ENCODE peak calls at places on chromosomes 7 and 10, in nine cellular contexts. Q is activated naive CD8-positive, alpha-beta T cell treated with anti-CD3 and anti-CD28 coated beads, Interleukin-2, amount 50 U/mL, for 24 hours; E is kidney; W is fibroblast of mammary gland; Z is NCI-H1417; V is aorta; F is stimulated activated CD4-positive, alpha-beta T cell treated with anti-CD3 and anti-CD28 coated beads, Interleukin-4, amount 100 ng/mL, for 1 hour; J is memory B cell; P is anterior cingulate cortex. R is an unnamed sample.

GRCh38 chr7:148856891-148857290 is 27.2 kb downstream of the EZH2 start:
- DNase-seq in W (peak; percentile 41), F (no peak), E (no peak), V (no peak), Q (no peak), J (no peak), Z (no peak), P (no peak), R (no peak)

GRCh38 chr7:120163449-120163848 is 109.5 kb upstream of the KCND2 start:
- DNase-seq in P (no peak), J (no peak), W (no peak), E (no peak), Q (no peak), Z (no peak), F (no peak), V (no peak), R (no peak)

GRCh38 chr10:88207121-88207546 is 343.7 kb downstream of the PTEN start:
- DNase-seq in W (peak; percentile 10), J (no peak), Z (peak; percentile 78), F (no peak), Q (no peak), V (no peak), E (no peak), P (no peak), R (no peak)

GRCh38 chr10:49080071-49080470 is 35.3 kb downstream of the VSTM4 start:
- DNase-seq in Q (no peak), F (no peak), P (no peak), Z (peak; percentile 49), V (no peak), W (peak; percentile 66), E (no peak), J (no peak), R (no peak)

GRCh38 chr7:22864855-22865606 is 42.4 kb upstream of the TOMM7 start:
- DNase-seq in Q (no peak), V (no peak), P (no peak), Z (no peak), E (no peak), F (no peak), J (no peak), W (peak; percentile 48), R (no peak)

GRCh38 chr10:130631139-130631864 is 495.1 kb downstream of the GLRX3 start:
- DNase-seq in W (no peak), E (no peak), V (peak; percentile 69), Z (no peak), Q (no peak), F (no peak), J (no peak), P (no peak), R (no peak)

GRCh38 chr7:33108591-33108930 is 643 bp downstream of the RP9 start:
- DNase-seq in W (no peak), F (peak; percentile 21), J (no peak), Q (peak; percentile 33), V (no peak), Z (no peak), E (no peak), P (no peak), R (no peak)

GRCh38 chr10:129966831-129967578 is 2.9 kb upstream of the EBF3 start:
- DNase-seq in J (no peak), F (no peak), V (peak; percentile 28), E (no peak), W (no peak), Z (no peak), Q (no peak), P (no peak), R (no peak)

GRCh38 chr7:39027491-39027890 is 49.8 kb downstream of the POU6F2 start:
- DNase-seq in F (no peak), P (no peak), V (no peak), W (no peak), Z (no peak), J (no peak), E (no peak), Q (no peak), R (no peak)

GRCh38 chr7:65477326-65477725 is 103.7 kb downstream of the ZNF92 start:
- DNase-seq in W (peak; percentile 5), Z (peak; percentile 39), J (no peak), E (no peak), P (no peak), V (no peak), Q (no peak), F (no peak), R (no peak)

GRCh38 chr7:145053781-145054180 is 217.9 kb upstream of the TPK1 start:
- DNase-seq in F (no peak), Q (no peak), V (no peak), E (no peak), P (no peak), J (no peak), Z (no peak), W (no peak), R (no peak)

GRCh38 chr7:44213872-44214595 is 13.3 kb downstream of the YKT6 start:
- DNase-seq in Z (peak; percentile 30), E (peak; percentile 49), F (no peak), J (no peak), V (no peak), Q (no peak), P (no peak), W (peak; percentile 52), R (no peak)

GRCh38 chr7:2641406-2642393 is 9.9 kb downstream of the TTYH3 start:
- DNase-seq in E (peak; percentile 98), V (peak; percentile 97), W (peak; percentile 92), J (no peak), Z (no peak), P (peak; percentile 55), F (no peak), Q (peak; percentile 40), R (no peak)

GRCh38 chr7:21256310-21256877 is 171.5 kb upstream of the SP4 start:
- DNase-seq in P (no peak), W (peak; percentile 53), E (no peak), Q (peak; percentile 5), F (no peak), J (peak; percentile 13), Z (peak; percentile 62), V (no peak), R (no peak)

GRCh38 chr7:155962191-155962967 is 150.1 kb upstream of the SHH start:
- DNase-seq in J (no peak), F (no peak), Z (no peak), V (no peak), E (no peak), Q (peak; percentile 39), W (peak; percentile 34), P (no peak), R (no peak)

GRCh38 chr10:102775973-102776669 is 32.4 kb downstream of the WBP1L start:
- DNase-seq in Z (no peak), E (peak; percentile 89), V (peak; percentile 93), J (no peak), F (peak; percentile 10), W (peak; percentile 87), P (peak; percentile 56), Q (peak; percentile 23), R (peak; percentile 71)

GRCh38 chr10:12503311-12503710 is 154.0 kb downstream of the CAMK1D start:
- DNase-seq in P (no peak), F (no peak), V (no peak), J (no peak), W (no peak), E (peak; percentile 33), Z (peak; percentile 79), Q (no peak), R (no peak)

GRCh38 chr10:20608503-20608902 is 288.6 kb downstream of the NEBL start:
- DNase-seq in E (no peak), W (no peak), P (no peak), Z (no peak), V (no peak), J (no peak), F (no peak), Q (no peak), R (no peak)

GRCh38 chr7:159140170-159140910 is 4.3 kb downstream of the VIPR2 start:
- DNase-seq in W (no peak), Z (no peak), J (no peak), F (no peak), P (no peak), V (no peak), E (peak; percentile 26), Q (no peak), R (no peak)

GRCh38 chr10:86343761-86344160 is 22.8 kb downstream of the GRID1 start:
- DNase-seq in W (no peak), Q (no peak), Z (no peak), P (no peak), J (no peak), V (peak; percentile 33), F (no peak), E (peak; percentile 65), R (no peak)

GRCh38 chr10:132624847-132625839 is 87.6 kb downstream of the INPP5A start:
- DNase-seq in F (no peak), Q (no peak), Z (no peak), V (peak; percentile 61), E (peak; percentile 80), P (no peak), W (no peak), J (no peak), R (no peak)

GRCh38 chr7:141501451-141501850 is 49.8 kb upstream of the AGK start:
- DNase-seq in Q (no peak), P (no peak), V (no peak), J (no peak), F (no peak), E (no peak), Z (no peak), W (no peak), R (no peak)

GRCh38 chr7:77759294-77759889 is 38.8 kb downstream of the TMEM60 start:
- DNase-seq in P (no peak), E (no peak), W (peak; percentile 81), F (peak; percentile 31), J (peak; percentile 74), Q (peak; percentile 67), V (no peak), Z (peak; percentile 75), R (no peak)

GRCh38 chr7:39888171-39888853 is 61.7 kb upstream of the CDK13 start:
- DNase-seq in E (no peak), V (no peak), P (no peak), Q (no peak), Z (no peak), F (no peak), J (no peak), W (no peak), R (no peak)

GRCh38 chr7:81803267-81803666 is 33.4 kb upstream of the HGF start:
- DNase-seq in F (no peak), W (no peak), P (no peak), J (no peak), Z (peak; percentile 57), V (no peak), E (no peak), Q (no peak), R (no peak)

GRCh38 chr7:127755529-127755928 is 103.5 kb downstream of the SND1 start:
- DNase-seq in W (no peak), E (no peak), Q (no peak), P (no peak), J (no peak), F (no peak), V (no peak), Z (no peak), R (no peak)